ENCODE peak calls at places on chromosomes 5 and 9, in four cellular contexts. Y is CD8-positive, alpha-beta memory T cell; S is heart right ventricle; C is effector memory CD4-positive, alpha-beta T cell. I is an unnamed sample. For H3K4me1, the result is how much of the 10 kb centered on the place peaks cover.

GRCh38 chr5:137837741-137838389 is 29.8 kb upstream of the MYOT start:
- DNase-seq in S (no peak), C (no peak), Y (no peak), I (no peak)

GRCh38 chr9:87350915-87351314 is 146.8 kb upstream of the DAPK1 start:
- DNase-seq in S (no peak), C (no peak), Y (no peak), I (no peak)

GRCh38 chr5:178538624-178539344 is 51.4 kb downstream of the COL23A1 start:
- DNase-seq in Y (no peak), C (no peak), S (no peak), I (no peak)

GRCh38 chr5:93421498-93421897 is 159.5 kb downstream of the NR2F1-AS1 start:
- DNase-seq in C (no peak), S (no peak), Y (no peak), I (no peak)

GRCh38 chr9:83056911-83057310 is 6.0 kb downstream of the RASEF start:
- DNase-seq in S (no peak), C (no peak), Y (no peak), I (no peak)

GRCh38 chr9:6819112-6819511 is 61.3 kb downstream of the KDM4C start:
- DNase-seq in C (no peak), Y (no peak), S (no peak), I (no peak)

GRCh38 chr5:75891736-75892135 is 174.5 kb upstream of the POC5 start:
- DNase-seq in S (no peak), Y (no peak), C (no peak), I (no peak)

GRCh38 chr5:74107899-74108298 is 481.9 kb downstream of the ARHGEF28 start:
- DNase-seq in C (no peak), Y (no peak), S (no peak), I (no peak)

GRCh38 chr9:107539427-107540154 is 50.0 kb upstream of the KLF4 start:
- DNase-seq in S (no peak), C (no peak), Y (no peak), I (no peak)

GRCh38 chr5:19626218-19626617 is 361.8 kb downstream of the CDH18 start:
- DNase-seq in C (no peak), Y (no peak), S (no peak), I (no peak)

GRCh38 chr9:83919111-83919510 is 2.1 kb downstream of the KIF27 start:
- DNase-seq in Y (no peak), S (no peak), C (no peak), I (no peak)

GRCh38 chr5:58497956-58498942 is 7.0 kb downstream of the GAPT start:
- DNase-seq in C (no peak), Y (no peak), S (no peak), I (no peak)

GRCh38 chr5:179152941-179153340 is 92.8 kb downstream of the ZNF354C start:
- DNase-seq in Y (no peak), C (no peak), S (peak), I (no peak)

GRCh38 chr5:10300246-10300645 is 7.5 kb downstream of the CMBL start:
- DNase-seq in Y (no peak), C (no peak), S (no peak), I (no peak)

GRCh38 chr5:158938181-158938580 is 161.5 kb downstream of the EBF1 start:
- DNase-seq in S (peak), Y (no peak), C (no peak), I (no peak)

GRCh38 chr5:114363837-114364236 is 2.0 kb downstream of the KCNN2 start:
- DNase-seq in S (no peak), Y (no peak), C (no peak), I (no peak)

GRCh38 chr9:86773437-86773836 is 173.9 kb downstream of the GAS1 start:
- DNase-seq in S (no peak), Y (no peak), C (no peak), I (no peak)

GRCh38 chr5:110063640-110064592 is 374.2 kb downstream of the MAN2A1 start:
- DNase-seq in C (no peak), Y (no peak), S (no peak), I (no peak)

GRCh38 chr5:31987985-31988710 is 186.0 kb downstream of the GOLPH3 start:
- DNase-seq in Y (no peak), C (no peak), S (no peak), I (no peak)

GRCh38 chr9:116546711-116547581 is 140.2 kb upstream of the TRIM32 start:
- DNase-seq in S (no peak), C (no peak), Y (no peak), I (no peak)

GRCh38 chr9:98085955-98086354 is 29.4 kb downstream of the NANS start:
- DNase-seq in C (no peak), S (no peak), Y (no peak), I (no peak)

GRCh38 chr9:136568288-136569081 is 22.6 kb upstream of the NOTCH1 start:
- DNase-seq in Y (no peak), C (no peak), S (peak), I (no peak)

GRCh38 chr5:95900383-95900958 is 61.2 kb downstream of the ELL2 start:
- DNase-seq in Y (no peak), S (no peak), C (no peak), I (no peak)

GRCh38 chr5:64213568-64213967 is 47.9 kb downstream of the RNF180 start:
- DNase-seq in S (no peak), C (no peak), Y (no peak), I (no peak)

GRCh38 chr5:151578326-151579025 is 12.7 kb downstream of the FAT2 start:
- DNase-seq in S (no peak), Y (no peak), C (no peak), I (no peak)

GRCh38 chr5:93532370-93532769 is 48.6 kb downstream of the NR2F1-AS1 start:
- DNase-seq in C (no peak), S (peak), Y (no peak), I (no peak)

GRCh38 chr5:50420343-50420935 is 20.6 kb downstream of the EMB start:
- DNase-seq in C (no peak), Y (no peak), S (no peak), I (no peak)

GRCh38 chr5:167412506-167412905 is 878.9 kb upstream of the WWC1 start:
- DNase-seq in Y (no peak), S (no peak), C (no peak), I (no peak)

GRCh38 chr5:163434410-163434866 is 3.0 kb upstream of the CCNG1 start:
- DNase-seq in Y (no peak), S (no peak), C (no peak), I (no peak)

GRCh38 chr5:5492087-5492933 is 69.8 kb downstream of the ICE1 start:
- DNase-seq in Y (peak), S (no peak), C (peak), I (peak)

GRCh38 chr5:14082973-14083372 is 60.2 kb upstream of the TRIO start:
- DNase-seq in S (no peak), C (no peak), Y (no peak), I (no peak)

GRCh38 chr9:129930743-129931142 is 95.5 kb downstream of the USP20 start:
- DNase-seq in C (no peak), Y (no peak), S (no peak), I (peak)

GRCh38 chr9:129933709-129934586 is 98.7 kb downstream of the USP20 start:
- DNase-seq in S (no peak), C (no peak), Y (no peak), I (no peak)

GRCh38 chr9:129933215-129933614 is 98.0 kb downstream of the USP20 start:
- DNase-seq in C (no peak), S (no peak), Y (no peak), I (no peak)

GRCh38 chr9:129929467-129930125 is 94.3 kb downstream of the USP20 start:
- DNase-seq in Y (no peak), C (no peak), S (no peak), I (no peak)

DNA sequence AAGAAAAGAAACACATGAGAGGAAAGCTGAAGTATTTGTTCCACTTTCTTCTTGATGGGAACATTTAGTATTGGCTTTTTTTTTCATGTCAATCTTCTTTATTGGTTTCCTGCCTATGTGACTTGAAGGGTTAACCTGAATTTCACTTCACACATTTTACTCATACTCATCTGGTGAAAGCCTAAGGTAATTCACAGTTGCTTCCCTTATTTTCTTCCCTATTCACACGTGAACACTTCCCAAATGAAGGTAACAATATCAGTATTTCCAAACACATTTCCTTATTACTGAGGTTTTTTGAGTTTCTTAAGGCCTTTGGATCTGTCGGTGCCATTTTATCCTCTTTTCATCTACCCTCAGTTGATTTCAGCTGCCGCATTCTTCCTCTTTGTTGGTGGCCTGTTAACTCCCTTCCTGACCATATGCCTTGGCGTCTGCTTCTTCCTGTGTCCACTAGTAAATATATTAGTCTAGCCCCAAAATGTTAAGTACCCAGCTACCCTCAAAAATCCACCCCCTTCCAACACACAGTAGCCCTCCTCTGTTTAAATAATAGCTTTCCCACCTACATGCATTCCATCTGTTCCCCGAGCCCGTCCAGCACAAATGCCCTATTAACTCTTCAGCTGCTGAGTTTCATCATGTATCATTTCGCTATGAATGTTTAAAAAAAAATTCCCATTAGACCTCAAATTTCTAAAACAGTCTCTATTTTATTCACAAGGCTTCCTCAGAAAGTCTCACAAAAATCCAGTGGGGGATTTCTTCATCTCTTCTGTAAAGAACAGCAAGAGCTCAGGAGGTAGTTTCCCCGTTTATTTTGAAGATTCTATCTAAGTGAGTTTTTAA is 97.3 kb downstream of the USP20 start:
- DNase-seq in C (no peak), S (no peak), Y (no peak), I (no peak)
- H3K27ac ChIP-seq in C (peak), S (no peak), Y (no peak), I (peak)

GRCh38 chr5:38431242-38431853 is 125.1 kb downstream of the LIFR start:
- DNase-seq in Y (no peak), S (no peak), C (no peak), I (no peak)
- H3K4me1 ChIP-seq in Y (under half), S (under half), C (under half), I (under half)

GRCh38 chr9:3290231-3290840 is 235.5 kb downstream of the RFX3 start:
- DNase-seq in S (no peak), C (no peak), Y (no peak), I (no peak)
- H3K4me3 ChIP-seq in S (no peak), C (no peak), Y (no peak), I (no peak)

GRCh38 chr5:87392170-87392569 is 20.6 kb downstream of the CCNH start:
- DNase-seq in Y (no peak), C (no peak), S (no peak), I (no peak)

GRCh38 chr5:87389635-87390034 is 23.1 kb downstream of the CCNH start:
- DNase-seq in C (no peak), S (no peak), Y (no peak), I (no peak)

GRCh38 chr5:87390576-87391199 is 22.0 kb downstream of the CCNH start:
- DNase-seq in C (no peak), Y (no peak), S (no peak), I (no peak)

GRCh38 chr5:87388129-87388528 is 24.6 kb downstream of the CCNH start:
- DNase-seq in S (no peak), C (no peak), Y (no peak), I (no peak)

GRCh38 chr5:87390075-87390474 is 22.7 kb downstream of the CCNH start:
- DNase-seq in S (no peak), C (no peak), Y (no peak), I (no peak)
- H3K27ac ChIP-seq in S (no peak), C (no peak), Y (no peak), I (no peak)

GRCh38 chr9:88776717-88777497 is 214.4 kb upstream of the S1PR3 start:
- DNase-seq in C (no peak), Y (no peak), S (no peak), I (no peak)

GRCh38 chr9:88775559-88775958 is 215.7 kb upstream of the S1PR3 start:
- DNase-seq in C (no peak), Y (no peak), S (no peak), I (no peak)

GRCh38 chr9:88775037-88775471 is 216.2 kb upstream of the S1PR3 start:
- DNase-seq in Y (no peak), C (no peak), S (no peak), I (no peak)

GRCh38 chr9:88777498-88778312 is 213.6 kb upstream of the S1PR3 start:
- DNase-seq in C (no peak), Y (no peak), S (peak), I (no peak)

GRCh38 chr9:88775966-88776365 is 215.3 kb upstream of the S1PR3 start:
- DNase-seq in C (no peak), Y (no peak), S (no peak), I (no peak)
- H3K4me1 ChIP-seq in C (under half), Y (under half), S (under half), I (under half)

GRCh38 chr5:174735498-174736350 is 11.3 kb downstream of the MSX2 start:
- DNase-seq in S (no peak), C (no peak), Y (no peak), I (no peak)
- H3K4me3 ChIP-seq in S (peak), C (no peak), Y (no peak), I (no peak)